ENCODE peak calls at places on chromosomes 7 and 10, in four cellular contexts. R is H1, P is HepG2, H is GM12878. J is an unnamed sample. For H3K36me3, the result is how much of the 10 kb centered on the place peaks cover.

GRCh38 chr10:10293431-10293830 is 724.2 kb upstream of the CELF2 start:
- DNase-seq in H (no peak), R (no peak), P (no peak), J (peak)

GRCh38 chr10:29791773-29792172 is 157.0 kb upstream of the SVIL start:
- DNase-seq in P (no peak), R (no peak), H (no peak), J (no peak)

GRCh38 chr7:106775552-106775936 is 89.5 kb upstream of the PIK3CG start:
- DNase-seq in P (no peak), H (no peak), R (no peak), J (no peak)

GRCh38 chr7:33716581-33717477 is 188.5 kb upstream of the BMPER start:
- DNase-seq in H (no peak), P (peak), R (no peak), J (peak)

GRCh38 chr7:23218196-23218595 is 28.4 kb upstream of the GPNMB start:
- DNase-seq in R (no peak), H (no peak), P (no peak), J (no peak)

GRCh38 chr10:68471063-68471585 is 649 bp downstream of the DNA2 start:
- DNase-seq in H (no peak), P (no peak), R (no peak), J (no peak)

GRCh38 chr10:63173468-63174227 is 40.5 kb downstream of the NRBF2 start:
- DNase-seq in P (no peak), R (no peak), H (peak), J (no peak)

GRCh38 chr10:102777696-102778530 is 34.2 kb downstream of the WBP1L start:
- DNase-seq in P (no peak), R (no peak), H (no peak), J (no peak)

GRCh38 chr10:60031664-60032063 is 125.3 kb upstream of the CCDC6 start:
- DNase-seq in R (no peak), H (peak), P (no peak), J (no peak)

GRCh38 chr10:89591111-89591795 is 53.8 kb downstream of the PANK1 start:
- DNase-seq in R (no peak), H (no peak), P (no peak), J (no peak)

GRCh38 chr10:11164806-11165590 is 147.3 kb downstream of the CELF2 start:
- DNase-seq in P (no peak), R (peak), H (no peak), J (no peak)

GRCh38 chr7:151248191-151249033 is at the start of gene SMARCD3:
- DNase-seq in H (no peak), P (peak), R (peak), J (no peak)

GRCh38 chr10:17409170-17409733 is 45.1 kb downstream of the ST8SIA6 start:
- DNase-seq in R (no peak), H (no peak), P (peak), J (no peak)

GRCh38 chr7:98879198-98879988 is 1.1 kb downstream of the TRRAP start:
- DNase-seq in R (peak), P (peak), H (peak), J (no peak)

GRCh38 chr10:74870191-74870590 is 43.8 kb downstream of the KAT6B start:
- DNase-seq in P (no peak), R (no peak), H (no peak), J (no peak)

GRCh38 chr10:79979973-79980687 is 31.2 kb upstream of the SFTPD start:
- DNase-seq in H (no peak), P (no peak), R (no peak), J (no peak)

GRCh38 chr10:338176-339037 is 203.2 kb downstream of the ZMYND11 start:
- DNase-seq in R (no peak), P (no peak), H (no peak), J (no peak)

GRCh38 chr10:127157506-127158205 is 38.7 kb downstream of the INSYN2A start:
- DNase-seq in R (no peak), H (no peak), P (no peak), J (no peak)

GRCh38 chr10:21065621-21066248 is 168.6 kb upstream of the NEBL start:
- DNase-seq in H (no peak), R (no peak), P (no peak), J (no peak)

GRCh38 chr7:22662490-22663145 is 64.4 kb upstream of the IL6 start:
- DNase-seq in P (no peak), R (no peak), H (no peak), J (peak)

DNA sequence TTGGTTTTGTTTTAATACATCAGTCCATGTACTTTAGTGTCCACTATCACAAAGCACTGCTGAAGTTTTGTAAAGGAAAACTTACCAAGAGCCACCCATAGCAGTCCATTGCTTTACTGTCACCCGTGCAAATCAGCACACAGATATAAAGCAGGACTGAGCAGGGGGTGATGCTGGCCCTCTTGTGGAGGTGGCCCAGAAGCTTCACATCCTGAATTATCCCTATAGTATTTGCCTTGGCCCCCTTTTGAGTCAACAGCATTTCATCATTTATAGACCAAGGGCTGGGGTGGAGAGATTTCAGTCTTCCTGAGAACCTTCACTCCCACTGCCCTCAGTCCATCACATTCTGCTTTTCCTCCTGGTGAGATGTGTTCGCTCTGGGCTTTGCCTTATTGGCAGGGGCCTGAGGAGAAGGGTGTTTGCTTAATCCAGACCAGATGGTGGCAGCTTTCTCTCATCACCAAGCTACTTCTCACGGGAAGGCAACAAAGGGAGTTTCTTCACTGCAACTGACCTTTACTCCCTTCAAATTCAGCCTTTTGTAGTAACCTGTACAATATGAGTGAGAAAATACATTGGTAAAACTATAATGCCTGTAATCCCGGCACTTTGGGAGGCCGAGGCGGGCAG is 47.7 kb downstream of the NOC3L start:
- DNase-seq in P (peak), R (no peak), H (no peak), J (no peak)
- TF ChIP-seq SUZ12 in P (no peak), R (no peak), H (no peak), J (no peak)

DNA sequence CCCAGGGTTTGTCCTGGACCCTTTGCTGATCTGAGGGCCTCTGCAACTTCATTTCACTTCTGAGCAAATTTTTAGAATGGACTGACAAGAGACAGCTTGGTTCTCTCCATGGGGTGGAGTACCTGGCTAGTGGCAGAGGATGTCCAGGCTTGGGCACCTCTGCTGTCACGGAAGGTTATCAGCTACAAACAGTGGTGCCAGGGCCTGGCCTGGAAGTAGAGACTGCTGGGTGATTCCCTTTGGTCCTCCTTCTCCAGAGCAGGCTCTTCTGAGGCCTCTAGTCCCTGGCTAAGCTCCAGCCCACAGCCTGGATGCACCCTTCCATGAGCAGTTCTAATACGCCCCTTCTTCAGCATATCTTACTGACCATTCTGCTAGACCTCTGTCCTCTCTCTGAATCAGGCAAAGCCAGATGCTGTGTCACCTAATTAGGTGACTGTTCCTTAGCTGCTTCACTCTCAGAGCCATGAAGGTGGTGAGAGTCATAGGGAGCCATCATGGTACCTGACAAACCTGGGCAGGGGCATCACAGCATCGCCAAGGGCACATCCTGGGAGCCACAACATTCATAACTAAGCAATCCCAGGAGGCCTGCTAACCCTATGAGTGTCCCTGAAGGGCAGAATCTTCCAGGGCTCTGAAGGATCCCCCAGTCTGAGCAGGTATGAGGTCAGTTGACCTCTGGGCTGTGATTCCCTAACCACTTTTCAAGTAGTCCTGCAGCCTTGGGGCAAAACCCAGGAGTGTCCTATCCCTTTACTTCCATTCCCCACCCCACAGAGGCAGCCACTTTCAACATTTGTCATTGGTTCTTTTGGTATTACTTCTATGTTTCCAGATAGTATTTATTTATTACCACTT is 4.0 kb downstream of the ARHGAP22 start:
- DNase-seq in H (no peak), R (peak), P (no peak), J (no peak)
- H3K36me3 ChIP-seq in H (under half), R (under half), P (under half), J (under half)

DNA sequence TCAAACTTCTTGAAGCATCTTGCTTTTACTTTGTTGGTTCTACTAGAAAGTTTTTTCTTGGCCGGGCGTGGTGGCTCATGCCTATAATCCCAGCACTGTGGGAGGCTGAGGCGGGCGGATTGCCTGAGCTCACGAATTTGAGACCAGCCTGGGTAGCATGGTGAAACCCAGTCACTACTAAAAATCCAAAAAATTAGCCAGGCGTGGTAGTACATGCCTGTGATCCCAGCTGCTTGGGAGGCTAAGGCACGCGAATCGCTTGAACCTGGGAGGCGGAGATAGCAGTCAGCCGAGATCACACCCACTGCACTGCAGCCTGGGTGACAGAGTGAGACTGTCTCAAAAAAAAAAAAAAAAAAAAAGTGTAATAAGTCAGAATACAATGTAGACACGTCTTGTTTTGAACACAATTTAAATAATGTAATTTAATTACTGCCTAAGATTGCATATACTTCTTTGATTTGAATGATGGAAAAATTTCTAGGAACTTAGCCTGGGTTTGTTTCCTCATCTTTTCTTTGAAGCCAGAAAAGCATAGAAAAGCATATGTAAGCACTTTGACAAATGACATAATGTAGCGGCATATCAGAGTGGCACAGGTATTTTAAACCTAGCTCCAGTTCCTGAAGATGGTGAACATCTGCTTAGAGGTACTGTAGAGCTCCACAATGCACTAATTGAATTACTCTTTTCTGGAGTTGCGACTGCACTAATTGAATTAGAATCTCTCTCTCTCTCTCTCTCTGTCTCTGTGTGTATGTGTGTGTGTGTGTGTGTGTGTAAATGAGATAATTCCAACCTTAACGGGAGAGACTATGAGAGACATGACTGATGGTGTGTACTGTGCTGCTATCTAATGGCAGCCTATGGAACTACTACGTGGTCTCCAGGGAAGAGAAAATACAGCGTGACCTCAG is 87.8 kb downstream of the BTRC start:
- DNase-seq in R (no peak), P (peak), H (no peak), J (peak)
- TF ChIP-seq SUZ12 in R (no peak), P (no peak), H (no peak), J (no peak)

GRCh38 chr7:44078521-44078920 is 3.8 kb downstream of the POLM start:
- DNase-seq in P (no peak), R (no peak), H (no peak), J (no peak)
- H3K36me3 ChIP-seq in P (under half), R (under half), H (under half), J (half or more)

GRCh38 chr7:131276190-131276589 is 51.5 kb upstream of the MKLN1 start:
- DNase-seq in P (no peak), R (no peak), H (no peak), J (no peak)
- TF ChIP-seq SUZ12 in P (no peak), R (no peak), H (no peak), J (no peak)

GRCh38 chr10:6219494-6219836 is 16.7 kb downstream of the PFKFB3 start:
- DNase-seq in R (no peak), P (no peak), H (no peak), J (no peak)
- H3K36me3 ChIP-seq in R (under half), P (half or more), H (half or more), J (half or more)

GRCh38 chr7:136139392-136139791 is 162.2 kb upstream of the MTPN start:
- DNase-seq in H (no peak), R (no peak), P (no peak), J (no peak)
- TF ChIP-seq SUZ12 in H (no peak), R (no peak), P (no peak), J (no peak)

J was measured in NT2/D1.